ENCODE peak calls at places on chromosomes 1 and 21, in six cellular contexts. A is progenitor cell of endocrine pancreas, M is right lobe of liver, F is fibroblast of the aortic adventitia, C is AG09309, B is A549. X is an unnamed sample.

GRCh38 chr1:72643142-72643541 is 360.8 kb upstream of the NEGR1 start:
- DNase-seq in B (no peak), C (no peak), M (no peak), A (no peak), F (no peak), X (no peak)

GRCh38 chr1:206814716-206815341 is 42.5 kb upstream of the IL10 start:
- DNase-seq in C (no peak), B (no peak), F (peak; percentile 67), A (no peak), M (no peak), X (no peak)

GRCh38 chr21:34834307-34834706 is 165.5 kb downstream of the CLIC6 start:
- DNase-seq in M (no peak), A (no peak), C (no peak), B (no peak), F (no peak), X (no peak)

GRCh38 chr21:34771512-34772028 is 102.8 kb downstream of the CLIC6 start:
- DNase-seq in M (no peak), A (no peak), F (peak; percentile 85), C (peak; percentile 67), B (peak; percentile 57), X (no peak)

GRCh38 chr21:46080171-46081021 is 17.5 kb upstream of the COL6A2 start:
- DNase-seq in C (no peak), B (no peak), F (no peak), A (peak; percentile 7), M (peak; percentile 50), X (no peak)

GRCh38 chr1:19599810-19600209 is 44.3 kb upstream of the NBL1 start:
- DNase-seq in M (no peak), C (no peak), B (no peak), A (no peak), F (no peak), X (no peak)

GRCh38 chr1:39129514-39129913 is 75.0 kb upstream of the MACF1 start:
- DNase-seq in M (no peak), B (peak; percentile 53), F (peak; percentile 64), A (no peak), C (no peak), X (no peak)

GRCh38 chr1:89489037-89489729 is 35.4 kb upstream of the LRRC8B start:
- DNase-seq in F (peak; percentile 18), B (no peak), M (no peak), C (no peak), A (no peak), X (no peak)

GRCh38 chr1:59750612-59751395 is 63.9 kb upstream of the HOOK1 start:
- DNase-seq in M (no peak), A (no peak), B (peak; percentile 3), C (peak; percentile 65), F (peak; percentile 85), X (no peak)

GRCh38 chr1:92306020-92306419 is 7.2 kb downstream of the RPAP2 start:
- DNase-seq in C (no peak), F (no peak), M (no peak), A (no peak), B (no peak), X (no peak)

GRCh38 chr1:99266731-99267130 is 2.4 kb downstream of the PLPPR4 start:
- DNase-seq in B (no peak), A (no peak), F (peak; percentile 35), C (peak; percentile 86), M (no peak), X (no peak)

GRCh38 chr21:30580132-30580531 is 10.1 kb downstream of the KRTAP22-2 start:
- DNase-seq in F (no peak), A (no peak), B (no peak), C (no peak), M (no peak), X (no peak)

GRCh38 chr21:30408782-30409494 is 13.1 kb downstream of the KRTAP13-1 start:
- DNase-seq in M (no peak), A (peak; percentile 48), C (no peak), B (peak; percentile 72), F (peak; percentile 1), X (peak; percentile 49)

GRCh38 chr1:92329356-92330129 is 30.7 kb downstream of the RPAP2 start:
- DNase-seq in A (no peak), F (no peak), B (no peak), M (no peak), C (peak; percentile 46), X (no peak)

GRCh38 chr1:6385673-6386191 is 7.8 kb downstream of the ACOT7 start:
- DNase-seq in B (peak; percentile 84), C (peak; percentile 11), A (no peak), M (no peak), F (peak; percentile 72), X (peak; percentile 83)

GRCh38 chr1:101101362-101101761 is 75.8 kb upstream of the DPH5 start:
- DNase-seq in C (no peak), B (no peak), A (no peak), M (no peak), F (peak; percentile 12), X (no peak)

GRCh38 chr1:1212780-1213152 is 1.2 kb downstream of the TNFRSF4 start:
- DNase-seq in B (no peak), C (no peak), M (no peak), F (no peak), A (no peak), X (no peak)

GRCh38 chr1:3902546-3902945 is 2.5 kb upstream of the C1orf174 start:
- DNase-seq in F (no peak), B (no peak), A (no peak), C (no peak), M (no peak), X (no peak)

GRCh38 chr1:53244126-53244525 is 5.8 kb upstream of the MAGOH start:
- DNase-seq in M (no peak), F (no peak), B (no peak), A (no peak), C (no peak), X (no peak)

GRCh38 chr1:153532769-153533599 is 2.8 kb downstream of the S100A6 start:
- DNase-seq in F (peak; percentile 88), A (peak; percentile 74), B (peak; percentile 91), C (peak; percentile 64), M (no peak), X (peak; percentile 85)

GRCh38 chr1:231091853-231092301 is 51.8 kb upstream of the FAM89A start:
- DNase-seq in C (no peak), M (no peak), F (peak; percentile 14), A (peak; percentile 21), B (peak; percentile 61), X (peak; percentile 71)
- TF ChIP-seq CTCF in C (peak; percentile 62), M (peak; percentile 51), F (peak; percentile 57), A (peak; percentile 67), B (peak; percentile 75), X (peak; percentile 81)

GRCh38 chr1:80212958-80213357 is 1206.4 kb upstream of the ADGRL4 start:
- DNase-seq in M (no peak), C (no peak), F (no peak), B (no peak), A (no peak), X (no peak)

GRCh38 chr1:80221319-80221718 is 1214.8 kb upstream of the ADGRL4 start:
- DNase-seq in F (no peak), B (no peak), M (no peak), C (no peak), A (no peak), X (no peak)

GRCh38 chr1:80218112-80218511 is 1211.6 kb upstream of the ADGRL4 start:
- DNase-seq in M (no peak), C (no peak), F (peak; percentile 68), A (no peak), B (peak; percentile 45), X (peak; percentile 19)

GRCh38 chr1:80214888-80215540 is 1208.5 kb upstream of the ADGRL4 start:
- DNase-seq in B (no peak), F (no peak), C (no peak), A (no peak), M (no peak), X (no peak)

GRCh38 chr1:80217377-80217986 is 1211.0 kb upstream of the ADGRL4 start:
- DNase-seq in B (peak; percentile 48), C (peak; percentile 14), M (peak; percentile 47), F (peak; percentile 74), A (no peak), X (peak; percentile 13)
- TF ChIP-seq CTCF in B (peak; percentile 52), C (peak; percentile 65), M (peak; percentile 64), F (peak; percentile 67), A (peak; percentile 63), X (no peak)

DNA sequence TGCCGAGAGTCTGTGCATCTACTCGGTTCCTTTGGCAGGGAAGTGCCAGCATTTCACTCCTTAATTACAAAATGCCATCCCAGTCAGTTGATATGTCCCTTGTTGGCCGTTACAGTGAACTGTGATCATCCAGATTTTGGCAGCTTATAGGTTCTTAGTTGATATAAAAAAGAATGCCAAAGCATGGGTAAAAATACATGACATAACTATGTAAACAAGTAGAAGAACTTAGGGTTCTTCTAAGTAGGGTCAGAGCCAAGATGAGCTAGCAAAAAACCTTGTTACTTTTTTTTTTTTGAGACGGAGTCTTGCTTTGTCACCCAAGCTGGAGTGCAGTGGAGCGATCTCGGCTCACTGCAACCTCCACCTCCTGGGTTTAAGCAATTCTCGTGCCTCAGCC is 76.6 kb downstream of the UBE4B start:
- DNase-seq in A (no peak), M (no peak), B (no peak), C (no peak), F (no peak), X (no peak)
- TF ChIP-seq CTCF in A (no peak), M (no peak), B (no peak), C (no peak), F (no peak), X (no peak)

DNA sequence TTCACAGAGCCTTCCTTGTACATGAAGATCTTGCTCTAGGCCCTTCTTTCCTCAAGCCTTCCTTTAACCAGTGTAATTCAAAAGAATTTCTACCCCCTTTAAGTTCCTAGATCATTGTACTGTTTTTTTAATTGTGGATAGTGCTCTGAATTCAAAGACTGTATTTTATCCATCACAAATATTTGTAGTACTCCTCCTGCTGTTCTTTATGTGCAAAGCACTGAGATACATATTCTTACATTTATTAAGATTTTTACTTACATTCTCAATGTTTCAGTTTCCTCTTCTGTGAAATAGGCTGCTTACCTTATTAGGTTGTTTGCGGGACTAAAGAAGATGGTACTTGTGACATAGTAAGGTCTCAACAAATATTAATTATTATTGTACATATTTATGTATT is 168.8 kb upstream of the PDE4B start:
- DNase-seq in A (no peak), M (no peak), C (no peak), F (no peak), B (no peak), X (no peak)
- TF ChIP-seq CTCF in A (peak; percentile 10), M (no peak), C (peak; percentile 14), F (no peak), B (no peak), X (no peak)

X was measured in endothelial cell.